ENCODE peak calls at places on chromosomes 12 and 14, in four cellular contexts. One of them, this sample, is unnamed.
A peak's percentile ranks its signal among the peaks of the same experiment; 100 is the strongest.

GRCh38 chr14:68172664-68173063 is 353.1 kb downstream of the RAD51B start:
- DNase-seq in bronchial epithelial cell: peak; percentile 35
- DNase-seq in SK-N-SH: no peak
- DNase-seq in Panc1: no peak
- DNase-seq in this sample: no peak

GRCh38 chr12:102833687-102834435 is 83.2 kb downstream of the PAH start:
- DNase-seq in Panc1: no peak
- DNase-seq in SK-N-SH: no peak
- DNase-seq in bronchial epithelial cell: peak; percentile 6
- DNase-seq in this sample: peak; percentile 91

GRCh38 chr14:31510222-31510621 is 22.4 kb upstream of the GPR33 start:
- DNase-seq in SK-N-SH: peak; percentile 33
- DNase-seq in Panc1: peak; percentile 2
- DNase-seq in bronchial epithelial cell: peak; percentile 32
- DNase-seq in this sample: no peak

GRCh38 chr14:52327374-52328226 is 13.5 kb downstream of the PTGER2 start:
- DNase-seq in Panc1: peak; percentile 61
- DNase-seq in bronchial epithelial cell: no peak
- DNase-seq in SK-N-SH: no peak
- DNase-seq in this sample: no peak

GRCh38 chr12:124716208-124717141 is 147.2 kb downstream of the SCARB1 start:
- DNase-seq in Panc1: no peak
- DNase-seq in bronchial epithelial cell: peak; percentile 72
- DNase-seq in SK-N-SH: no peak
- DNase-seq in this sample: no peak

GRCh38 chr14:87725318-87725717 is 267.7 kb downstream of the GALC start:
- DNase-seq in Panc1: no peak
- DNase-seq in bronchial epithelial cell: no peak
- DNase-seq in SK-N-SH: no peak
- DNase-seq in this sample: no peak

GRCh38 chr12:125983094-125983783 is 918.0 kb downstream of the AACS start:
- DNase-seq in Panc1: no peak
- DNase-seq in SK-N-SH: peak; percentile 77
- DNase-seq in bronchial epithelial cell: peak; percentile 44
- DNase-seq in this sample: peak; percentile 99

GRCh38 chr12:31655208-31655607 is 4.3 kb upstream of the ETFBKMT start:
- DNase-seq in Panc1: no peak
- DNase-seq in bronchial epithelial cell: no peak
- DNase-seq in SK-N-SH: no peak
- DNase-seq in this sample: no peak

GRCh38 chr12:87953257-87953860 is 75.8 kb downstream of the C12orf50 start:
- DNase-seq in Panc1: peak; percentile 8
- DNase-seq in bronchial epithelial cell: peak; percentile 62
- DNase-seq in SK-N-SH: peak; percentile 57
- DNase-seq in this sample: peak; percentile 64

GRCh38 chr12:125340791-125341190 is 275.6 kb downstream of the AACS start:
- DNase-seq in bronchial epithelial cell: peak; percentile 47
- DNase-seq in Panc1: no peak
- DNase-seq in SK-N-SH: no peak
- DNase-seq in this sample: peak; percentile 42

GRCh38 chr14:31898835-31899528 is 178.1 kb upstream of the ARHGAP5 start:
- DNase-seq in SK-N-SH: no peak
- DNase-seq in bronchial epithelial cell: peak; percentile 58
- DNase-seq in Panc1: no peak
- DNase-seq in this sample: no peak

GRCh38 chr12:9134981-9135628 is 19.4 kb upstream of the A2M start:
- DNase-seq in SK-N-SH: no peak
- DNase-seq in Panc1: no peak
- DNase-seq in bronchial epithelial cell: peak; percentile 22
- DNase-seq in this sample: peak; percentile 69

GRCh38 chr12:45726594-45727300 is 2.8 kb upstream of the ARID2 start:
- DNase-seq in Panc1: no peak
- DNase-seq in bronchial epithelial cell: peak; percentile 28
- DNase-seq in SK-N-SH: peak; percentile 55
- DNase-seq in this sample: no peak

GRCh38 chr14:76382495-76382832 is 6.5 kb downstream of the ESRRB start:
- DNase-seq in bronchial epithelial cell: no peak
- DNase-seq in Panc1: no peak
- DNase-seq in SK-N-SH: no peak
- DNase-seq in this sample: no peak
- H3K27me3 ChIP-seq in bronchial epithelial cell: peaks cover 20% of the 10 kb centered on the region
- H3K27me3 ChIP-seq in Panc1: peaks cover 33% of the 10 kb centered on the region
- H3K27me3 ChIP-seq in SK-N-SH: peaks cover 93% of the 10 kb centered on the region
- H3K27me3 ChIP-seq in this sample: peaks cover 80% of the 10 kb centered on the region

GRCh38 chr14:84080961-84081360 is 1449.0 kb upstream of the FLRT2 start:
- DNase-seq in bronchial epithelial cell: no peak
- DNase-seq in Panc1: no peak
- DNase-seq in SK-N-SH: no peak
- DNase-seq in this sample: no peak

GRCh38 chr14:84084056-84084590 is 1445.8 kb upstream of the FLRT2 start:
- DNase-seq in bronchial epithelial cell: no peak
- DNase-seq in SK-N-SH: no peak
- DNase-seq in Panc1: no peak
- DNase-seq in this sample: no peak

GRCh38 chr14:84086714-84087113 is 1443.2 kb upstream of the FLRT2 start:
- DNase-seq in bronchial epithelial cell: no peak
- DNase-seq in Panc1: no peak
- DNase-seq in SK-N-SH: no peak
- DNase-seq in this sample: no peak

GRCh38 chr14:84087986-84088531 is 1441.9 kb upstream of the FLRT2 start:
- DNase-seq in Panc1: no peak
- DNase-seq in SK-N-SH: no peak
- DNase-seq in bronchial epithelial cell: no peak
- DNase-seq in this sample: no peak

GRCh38 chr14:84085493-84085892 is 1444.5 kb upstream of the FLRT2 start:
- DNase-seq in Panc1: no peak
- DNase-seq in SK-N-SH: no peak
- DNase-seq in bronchial epithelial cell: no peak
- DNase-seq in this sample: no peak
- H3K27me3 ChIP-seq in Panc1: no peaks in the 10 kb centered on the region
- H3K27me3 ChIP-seq in SK-N-SH: no peaks in the 10 kb centered on the region
- H3K27me3 ChIP-seq in bronchial epithelial cell: no peaks in the 10 kb centered on the region
- H3K27me3 ChIP-seq in this sample: no peaks in the 10 kb centered on the region

GRCh38 chr12:39230086-39230485 is 212.8 kb downstream of the KIF21A start:
- DNase-seq in SK-N-SH: no peak
- DNase-seq in bronchial epithelial cell: peak; percentile 79
- DNase-seq in Panc1: no peak
- DNase-seq in this sample: no peak
- H3K27me3 ChIP-seq in SK-N-SH: no peaks in the 10 kb centered on the region
- H3K27me3 ChIP-seq in bronchial epithelial cell: no peaks in the 10 kb centered on the region
- H3K27me3 ChIP-seq in Panc1: no peaks in the 10 kb centered on the region
- H3K27me3 ChIP-seq in this sample: no peaks in the 10 kb centered on the region

DNA sequence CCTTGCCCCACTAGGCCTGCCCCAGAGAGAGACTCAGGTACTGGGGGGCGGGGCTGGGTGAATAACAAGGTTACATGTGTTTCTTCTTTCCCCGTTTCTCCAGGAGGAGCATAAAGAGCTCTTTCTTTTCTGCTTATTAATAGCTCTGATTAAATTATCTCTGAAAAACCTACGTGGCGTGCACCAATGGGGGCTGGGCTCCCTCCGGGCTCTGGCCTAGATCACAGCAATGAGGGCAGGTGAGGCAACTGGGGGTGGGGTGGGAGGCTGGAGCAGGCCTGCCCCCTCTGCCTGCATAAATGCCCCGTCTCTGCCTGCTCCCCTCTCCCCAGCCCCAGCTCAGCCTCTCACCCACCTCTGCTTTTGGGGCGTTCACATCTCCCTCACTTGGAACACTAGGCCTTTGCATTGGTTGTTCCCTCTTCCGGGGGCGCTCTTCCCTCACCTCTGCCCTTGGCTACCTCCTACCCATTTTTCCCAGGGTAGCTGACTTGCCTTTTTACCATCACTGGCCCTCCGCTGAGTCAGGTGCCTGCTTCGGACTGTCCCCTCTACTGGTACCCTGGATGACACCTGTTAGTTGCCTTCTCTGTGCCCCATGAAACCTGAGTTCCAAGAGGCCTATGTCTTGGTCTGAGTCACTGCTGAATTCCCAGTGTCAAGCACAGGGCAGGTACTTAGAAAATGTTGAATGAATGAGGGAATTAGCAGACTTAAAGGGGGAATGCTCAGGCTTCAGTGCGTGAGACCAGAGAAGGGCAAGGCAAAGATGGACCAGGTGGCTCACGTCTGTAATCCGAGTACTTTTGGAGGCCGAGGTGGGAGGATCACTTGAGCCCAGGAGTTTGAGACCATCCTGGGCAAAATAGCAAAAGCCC is 4.0 kb upstream of the FAM222A start:
- DNase-seq in bronchial epithelial cell: no peak
- DNase-seq in SK-N-SH: no peak
- DNase-seq in Panc1: no peak
- DNase-seq in this sample: no peak
- H3K27me3 ChIP-seq in bronchial epithelial cell: peaks cover 10% of the 10 kb centered on the region
- H3K27me3 ChIP-seq in SK-N-SH: no peaks in the 10 kb centered on the region
- H3K27me3 ChIP-seq in Panc1: no peaks in the 10 kb centered on the region
- H3K27me3 ChIP-seq in this sample: peaks cover 12% of the 10 kb centered on the region

GRCh38 chr14:23414906-23415820 is 7.1 kb upstream of the MYH6 start:
- DNase-seq in bronchial epithelial cell: no peak
- DNase-seq in SK-N-SH: no peak
- DNase-seq in Panc1: no peak
- DNase-seq in this sample: no peak
- H3K27me3 ChIP-seq in bronchial epithelial cell: peaks cover 3% of the 10 kb centered on the region
- H3K27me3 ChIP-seq in SK-N-SH: peaks cover 22% of the 10 kb centered on the region
- H3K27me3 ChIP-seq in Panc1: no peaks in the 10 kb centered on the region
- H3K27me3 ChIP-seq in this sample: no peaks in the 10 kb centered on the region

GRCh38 chr12:55492078-55492477 is at the start of gene OR6C68:
- DNase-seq in SK-N-SH: no peak
- DNase-seq in Panc1: no peak
- DNase-seq in bronchial epithelial cell: no peak
- DNase-seq in this sample: no peak
- H3K27me3 ChIP-seq in SK-N-SH: no peaks in the 10 kb centered on the region
- H3K27me3 ChIP-seq in Panc1: peaks cover under 1% of the 10 kb centered on the region
- H3K27me3 ChIP-seq in bronchial epithelial cell: no peaks in the 10 kb centered on the region
- H3K27me3 ChIP-seq in this sample: no peaks in the 10 kb centered on the region

DNA sequence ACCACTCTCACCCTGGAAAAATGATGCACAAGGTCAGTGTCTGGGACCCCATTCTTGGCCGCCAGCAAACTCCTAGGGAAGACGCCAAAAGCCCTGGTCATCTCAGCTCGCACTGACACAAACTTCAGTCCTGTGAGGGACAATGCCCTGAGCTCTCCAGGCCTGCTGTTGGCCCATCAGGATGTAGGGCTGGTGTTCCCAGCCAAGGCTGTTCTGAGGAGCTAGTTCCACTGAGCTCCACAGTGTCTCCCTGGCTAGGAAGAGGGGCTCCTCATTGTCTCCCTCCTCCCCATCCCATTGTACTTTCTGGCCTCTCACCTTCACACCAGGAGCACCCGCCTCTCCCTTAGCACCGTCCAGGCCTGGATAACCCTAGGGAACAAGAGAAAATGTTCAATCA is 10.8 kb downstream of the COL2A1 start:
- DNase-seq in bronchial epithelial cell: no peak
- DNase-seq in SK-N-SH: no peak
- DNase-seq in Panc1: no peak
- DNase-seq in this sample: no peak
- H3K27me3 ChIP-seq in bronchial epithelial cell: peaks cover 12% of the 10 kb centered on the region
- H3K27me3 ChIP-seq in SK-N-SH: peaks cover 39% of the 10 kb centered on the region
- H3K27me3 ChIP-seq in Panc1: peaks cover 8% of the 10 kb centered on the region
- H3K27me3 ChIP-seq in this sample: peaks cover 52% of the 10 kb centered on the region

GRCh38 chr12:113456761-113457160 is 14.9 kb downstream of the LHX5 start:
- DNase-seq in SK-N-SH: no peak
- DNase-seq in bronchial epithelial cell: no peak
- DNase-seq in Panc1: no peak
- DNase-seq in this sample: peak; percentile 89
- H3K27me3 ChIP-seq in SK-N-SH: peaks cover 28% of the 10 kb centered on the region
- H3K27me3 ChIP-seq in bronchial epithelial cell: peaks cover 2% of the 10 kb centered on the region
- H3K27me3 ChIP-seq in Panc1: peaks cover 7% of the 10 kb centered on the region
- H3K27me3 ChIP-seq in this sample: peaks cover 41% of the 10 kb centered on the region

GRCh38 chr12:108097160-108097911 is 31.8 kb upstream of the WSCD2 start:
- DNase-seq in bronchial epithelial cell: no peak
- DNase-seq in SK-N-SH: no peak
- DNase-seq in Panc1: no peak
- DNase-seq in this sample: no peak

GRCh38 chr12:108090107-108090899 is 38.8 kb upstream of the WSCD2 start:
- DNase-seq in SK-N-SH: no peak
- DNase-seq in Panc1: no peak
- DNase-seq in bronchial epithelial cell: no peak
- DNase-seq in this sample: peak; percentile 74

GRCh38 chr12:108091351-108091750 is 37.7 kb upstream of the WSCD2 start:
- DNase-seq in SK-N-SH: no peak
- DNase-seq in Panc1: no peak
- DNase-seq in bronchial epithelial cell: no peak
- DNase-seq in this sample: peak; percentile 22

GRCh38 chr12:108090932-108091331 is 38.2 kb upstream of the WSCD2 start:
- DNase-seq in SK-N-SH: no peak
- DNase-seq in Panc1: no peak
- DNase-seq in bronchial epithelial cell: no peak
- DNase-seq in this sample: no peak

GRCh38 chr12:108094250-108094649 is 34.8 kb upstream of the WSCD2 start:
- DNase-seq in SK-N-SH: no peak
- DNase-seq in Panc1: no peak
- DNase-seq in bronchial epithelial cell: no peak
- DNase-seq in this sample: no peak
- H3K27me3 ChIP-seq in SK-N-SH: no peaks in the 10 kb centered on the region
- H3K27me3 ChIP-seq in Panc1: peaks cover 11% of the 10 kb centered on the region
- H3K27me3 ChIP-seq in bronchial epithelial cell: no peaks in the 10 kb centered on the region
- H3K27me3 ChIP-seq in this sample: peaks cover 7% of the 10 kb centered on the region

This sample was measured in endodermal cell.